ENCODE peak calls at places on chromosomes 3 and 15, in six cellular contexts. Y is head of caudate nucleus; S is heart left ventricle; A is psoas muscle; O is stimulated activated CD4-positive, alpha-beta T cell treated with anti-CD3 and anti-CD28 coated beads, Interleukin-2, amount 100 ng/mL, for 48 hours; X is H4. Q is an unnamed sample.

GRCh38 chr3:53161345-53161819 is 373 bp downstream of the PRKCD start:
- DNase-seq in S (peak; percentile 76), X (no peak), Y (no peak), O (no peak), A (peak; percentile 65), Q (no peak)

GRCh38 chr3:58422756-58423324 is 10.8 kb downstream of the PDHB start:
- DNase-seq in S (no peak), O (no peak), A (no peak), X (no peak), Y (peak; percentile 30), Q (no peak)

GRCh38 chr3:141307351-141308059 is 60.8 kb upstream of the ZBTB38 start:
- DNase-seq in X (no peak), S (no peak), A (no peak), Y (no peak), O (no peak), Q (no peak)

GRCh38 chr15:66707310-66708160 is 5.5 kb downstream of the SMAD6 start:
- DNase-seq in Y (no peak), X (peak; percentile 57), O (no peak), S (no peak), A (no peak), Q (no peak)

GRCh38 chr3:97575742-97576141 is 188.8 kb upstream of the ARL6 start:
- DNase-seq in Y (no peak), O (no peak), A (no peak), S (no peak), X (no peak), Q (no peak)

GRCh38 chr3:47340866-47341265 is 40.0 kb upstream of the PTPN23 start:
- DNase-seq in Y (no peak), X (no peak), A (no peak), S (no peak), O (no peak), Q (no peak)

GRCh38 chr3:125120370-125121122 is 64.7 kb upstream of the HEG1 start:
- DNase-seq in X (no peak), S (no peak), O (no peak), A (no peak), Y (peak; percentile 82), Q (no peak)

GRCh38 chr3:51980253-51980652 is 3.1 kb upstream of the ACY1 start:
- DNase-seq in A (no peak), Y (no peak), O (no peak), S (no peak), X (no peak), Q (no peak)

GRCh38 chr15:60916674-60917468 is 312.2 kb downstream of the RORA start:
- DNase-seq in S (peak; percentile 87), O (peak; percentile 82), A (peak; percentile 90), X (peak; percentile 75), Y (peak; percentile 91), Q (peak; percentile 80)

GRCh38 chr15:42012241-42012640 is 8.6 kb downstream of the PLA2G4E start:
- DNase-seq in A (peak; percentile 2), X (no peak), O (no peak), S (no peak), Y (no peak), Q (no peak)

GRCh38 chr3:45557886-45558285 is 36.7 kb upstream of the LIMD1 start:
- DNase-seq in S (no peak), O (no peak), A (no peak), Y (no peak), X (no peak), Q (no peak)

GRCh38 chr3:60243456-60243855 is 1007.8 kb downstream of the FHIT start:
- DNase-seq in S (no peak), X (no peak), Y (no peak), A (no peak), O (no peak), Q (no peak)

GRCh38 chr3:56772926-56773587 is 28.7 kb downstream of the ARHGEF3 start:
- DNase-seq in Y (no peak), S (no peak), X (no peak), A (no peak), O (no peak), Q (no peak)

GRCh38 chr3:18019178-18019530 is 276.7 kb upstream of the TBC1D5 start:
- DNase-seq in S (no peak), A (no peak), Y (no peak), O (no peak), X (no peak), Q (no peak)

GRCh38 chr15:49423906-49424520 is 971 bp downstream of the FGF7 start:
- DNase-seq in A (no peak), O (no peak), Y (no peak), S (no peak), X (no peak), Q (no peak)

GRCh38 chr15:51244366-51244977 is 93.9 kb downstream of the CYP19A1 start:
- DNase-seq in A (no peak), X (no peak), O (no peak), S (no peak), Y (no peak), Q (no peak)

GRCh38 chr3:127754411-127755304 is 67.7 kb downstream of the MGLL start:
- DNase-seq in S (no peak), O (no peak), A (no peak), X (no peak), Y (peak; percentile 92), Q (no peak)

GRCh38 chr3:160695003-160695402 is 18.0 kb downstream of the ARL14 start:
- DNase-seq in A (no peak), S (no peak), X (no peak), O (no peak), Y (no peak), Q (no peak)

GRCh38 chr3:102206506-102207145 is 228.2 kb upstream of the ZPLD1 start:
- DNase-seq in A (peak; percentile 71), Y (no peak), S (no peak), O (no peak), X (peak; percentile 14), Q (no peak)

GRCh38 chr3:66789584-66790237 is 208.4 kb upstream of the KBTBD8 start:
- DNase-seq in O (no peak), A (peak; percentile 65), Y (no peak), X (no peak), S (no peak), Q (no peak)

GRCh38 chr15:48501208-48501607 is 144.3 kb downstream of the FBN1 start:
- DNase-seq in O (no peak), Y (no peak), X (no peak), A (no peak), S (no peak), Q (no peak)

GRCh38 chr3:40387001-40387894 is at the start of gene ENTPD3:
- DNase-seq in S (peak; percentile 62), Y (peak; percentile 66), X (no peak), O (peak; percentile 32), A (no peak), Q (peak; percentile 14)

GRCh38 chr3:134610455-134611385 is 40.1 kb downstream of the KY start:
- DNase-seq in Y (no peak), X (no peak), S (no peak), A (no peak), O (no peak), Q (no peak)

GRCh38 chr3:194485876-194486539 is 794 bp downstream of the ATP13A3 start:
- DNase-seq in A (peak; percentile 70), O (peak; percentile 21), Y (peak; percentile 28), S (peak; percentile 71), X (no peak), Q (peak; percentile 37)

GRCh38 chr3:42544492-42545283 is 37.1 kb downstream of the SEC22C start:
- DNase-seq in Y (peak; percentile 36), O (no peak), S (no peak), A (no peak), X (peak; percentile 7), Q (no peak)

GRCh38 chr3:66418432-66419052 is 82.3 kb downstream of the LRIG1 start:
- DNase-seq in S (no peak), O (no peak), X (peak; percentile 86), Y (peak; percentile 82), A (peak; percentile 86), Q (no peak)

GRCh38 chr15:75921732-75922703 is 18.3 kb downstream of the FBXO22 start:
- DNase-seq in S (no peak), Y (no peak), O (no peak), A (no peak), X (peak; percentile 68), Q (peak; percentile 24)

GRCh38 chr3:94098487-94098886 is 35.6 kb downstream of the NSUN3 start:
- DNase-seq in O (no peak), S (no peak), X (no peak), Y (no peak), A (no peak), Q (no peak)

GRCh38 chr3:49813497-49814174 is at the start of gene UBA7:
- DNase-seq in Y (no peak), S (peak; percentile 69), X (peak; percentile 63), O (no peak), A (peak; percentile 65), Q (peak; percentile 26)

GRCh38 chr15:92079047-92079446 is 225.5 kb downstream of the SLCO3A1 start:
- DNase-seq in A (no peak), X (peak; percentile 43), S (no peak), O (peak; percentile 27), Y (no peak), Q (no peak)

GRCh38 chr3:81758275-81758674 is 3.2 kb downstream of the GBE1 start:
- DNase-seq in O (no peak), A (no peak), X (no peak), Y (no peak), S (no peak), Q (no peak)

GRCh38 chr3:171806200-171807128 is 3.8 kb downstream of the PLD1 start:
- DNase-seq in S (no peak), A (no peak), Y (no peak), O (no peak), X (peak; percentile 95), Q (no peak)

GRCh38 chr3:149188494-149188893 is 33.1 kb downstream of the CP start:
- DNase-seq in X (no peak), Y (no peak), S (no peak), O (no peak), A (no peak), Q (no peak)

GRCh38 chr3:127043731-127044510 is 61.0 kb downstream of the PLXNA1 start:
- DNase-seq in A (peak; percentile 34), X (no peak), O (no peak), Y (no peak), S (peak; percentile 27), Q (no peak)

GRCh38 chr3:15065550-15066007 is 464 bp upstream of the MRPS25 start:
- DNase-seq in O (no peak), S (no peak), A (no peak), Y (no peak), X (no peak), Q (no peak)

GRCh38 chr3:182671942-182672341 is 121.4 kb upstream of the ATP11B start:
- DNase-seq in S (no peak), Y (peak; percentile 58), X (peak; percentile 53), O (no peak), A (no peak), Q (no peak)

GRCh38 chr3:149494022-149494758 is 19.7 kb downstream of the TM4SF4 start:
- DNase-seq in A (no peak), S (peak; percentile 62), X (peak; percentile 74), O (peak; percentile 42), Y (peak; percentile 69), Q (no peak)

GRCh38 chr3:9884555-9885165 is 4.6 kb upstream of the CIDEC start:
- DNase-seq in A (no peak), Y (no peak), X (peak; percentile 29), S (no peak), O (no peak), Q (no peak)

Q was measured in naive thymus-derived CD4-positive, alpha-beta T cell.